ENCODE peak calls at places on chromosomes 6 and 20, in seven cellular contexts. V is GOT3; Z is dorsolateral prefrontal cortex; X is AG08396; Y is neural progenitor cell; F is germinal center; G is stimulated activated CD8-positive, alpha-beta memory T cell treated with anti-CD3 and anti-CD28 coated beads, Interleukin-15, amount 100 ng/mL, for 24 hours. B is an unnamed sample.

GRCh38 chr6:125574604-125575003 is 174.8 kb upstream of the HEY2 start:
- DNase-seq in G (no peak), F (no peak), V (no peak), X (no peak), Y (no peak), Z (no peak), B (no peak)

GRCh38 chr6:79240509-79240908 is 6.0 kb upstream of the HMGN3 start:
- DNase-seq in Z (no peak), G (no peak), F (no peak), Y (no peak), V (no peak), X (no peak), B (no peak)

GRCh38 chr20:24912397-24913075 is 36.5 kb upstream of the CST7 start:
- DNase-seq in G (no peak), X (no peak), Z (no peak), F (no peak), Y (no peak), V (no peak), B (no peak)

GRCh38 chr20:50126662-50127061 is 13.7 kb upstream of the UBE2V1 start:
- DNase-seq in X (no peak), V (no peak), Z (no peak), G (no peak), F (no peak), Y (no peak), B (no peak)

GRCh38 chr20:38726849-38727601 is 2.7 kb downstream of the SLC32A1 start:
- DNase-seq in Z (no peak), Y (peak; percentile 93), G (peak; percentile 40), X (peak; percentile 45), F (peak; percentile 87), V (no peak), B (no peak)

GRCh38 chr20:18190466-18191233 is 53.0 kb downstream of the KAT14 start:
- DNase-seq in G (no peak), Z (no peak), V (no peak), X (no peak), Y (no peak), F (no peak), B (no peak)

GRCh38 chr6:17666646-17667045 is 40.1 kb downstream of the NUP153 start:
- DNase-seq in F (no peak), Z (no peak), G (no peak), X (no peak), V (no peak), Y (no peak), B (no peak)

GRCh38 chr6:4449409-4449808 is 314.0 kb upstream of the ECI2 start:
- DNase-seq in V (no peak), X (no peak), Z (no peak), F (no peak), G (no peak), Y (no peak), B (no peak)

GRCh38 chr6:156563710-156564109 is 213.5 kb upstream of the ARID1B start:
- DNase-seq in Z (no peak), Y (peak; percentile 11), G (no peak), V (no peak), F (no peak), X (no peak), B (no peak)

GRCh38 chr20:63057133-63058117 is 50.7 kb upstream of the BHLHE23 start:
- DNase-seq in Z (no peak), X (no peak), Y (no peak), G (no peak), V (no peak), F (no peak), B (no peak)

GRCh38 chr20:31278178-31278577 is 20.7 kb downstream of the DEFB115 start:
- DNase-seq in V (no peak), G (no peak), Z (no peak), F (no peak), Y (no peak), X (no peak), B (no peak)

GRCh38 chr20:58994390-58995159 is 12.5 kb downstream of the CTSZ start:
- DNase-seq in Y (no peak), G (no peak), X (no peak), F (no peak), V (no peak), Z (no peak), B (no peak)

GRCh38 chr6:79672631-79673065 is 41.5 kb downstream of the SH3BGRL2 start:
- DNase-seq in F (no peak), X (peak; percentile 8), Y (peak; percentile 32), Z (no peak), V (no peak), G (no peak), B (no peak)

GRCh38 chr6:108163267-108163643 is 2.6 kb upstream of the NR2E1 start:
- DNase-seq in G (no peak), Z (no peak), V (no peak), X (no peak), F (no peak), Y (peak; percentile 39), B (no peak)

GRCh38 chr6:157432231-157432630 is 51.2 kb downstream of the ZDHHC14 start:
- DNase-seq in Y (no peak), G (no peak), Z (no peak), F (no peak), X (no peak), V (no peak), B (no peak)

GRCh38 chr6:113461153-113461897 is 395.8 kb upstream of the MARCKS start:
- DNase-seq in V (no peak), F (no peak), G (no peak), Z (no peak), Y (peak; percentile 13), X (no peak), B (no peak)